ENCODE peak calls at places on chromosomes 6 and 20, in five cellular contexts. I is activated B cell treated with CpG ODN at 0.5 μM for 24 hours, M is fibroblast of lung, N is HFFc6, H is prostate gland. A is an unnamed sample.

GRCh38 chr6:156282087-156282486 is 495.1 kb upstream of the ARID1B start:
- DNase-seq in I (no peak), M (no peak), N (no peak), H (no peak), A (no peak)

GRCh38 chr6:99588618-99589289 is 17.9 kb upstream of the PRDM13 start:
- DNase-seq in I (peak; percentile 38), M (peak; percentile 65), N (peak; percentile 50), H (peak; percentile 72), A (no peak)

GRCh38 chr6:163806761-163807499 is 392.4 kb downstream of the QKI start:
- DNase-seq in I (no peak), M (peak; percentile 40), N (no peak), H (no peak), A (no peak)

GRCh38 chr6:52815167-52816092 is 11.8 kb upstream of the GSTA1 start:
- DNase-seq in I (peak; percentile 20), M (peak; percentile 61), N (peak; percentile 57), H (peak; percentile 26), A (peak; percentile 34)

GRCh38 chr20:17570347-17571152 is 675 bp downstream of the DSTN start:
- DNase-seq in I (no peak), M (peak; percentile 53), N (peak; percentile 45), H (peak; percentile 54), A (peak; percentile 48)

GRCh38 chr20:63234693-63235398 is 859 bp upstream of the BIRC7 start:
- DNase-seq in I (no peak), M (no peak), N (no peak), H (no peak), A (peak; percentile 51)

GRCh38 chr20:62359491-62360121 is 7.5 kb downstream of the LAMA5 start:
- DNase-seq in I (no peak), M (peak; percentile 72), N (no peak), H (no peak), A (no peak)

GRCh38 chr6:15061176-15061575 is 184.7 kb upstream of the JARID2 start:
- DNase-seq in I (no peak), M (no peak), N (no peak), H (no peak), A (no peak)

GRCh38 chr6:101776919-101777350 is 383.4 kb downstream of the GRIK2 start:
- DNase-seq in I (no peak), M (no peak), N (no peak), H (no peak), A (no peak)

GRCh38 chr6:121668259-121668658 is 232.8 kb downstream of the GJA1 start:
- DNase-seq in I (no peak), M (no peak), N (peak; percentile 19), H (no peak), A (no peak)

GRCh38 chr20:59777814-59778575 is 155.4 kb downstream of the SYCP2 start:
- DNase-seq in I (no peak), M (no peak), N (no peak), H (no peak), A (no peak)

GRCh38 chr6:157813757-157814455 is 9.1 kb upstream of the SNX9 start:
- DNase-seq in I (no peak), M (peak; percentile 89), N (peak; percentile 71), H (no peak), A (no peak)

GRCh38 chr6:166902211-166902755 is 54.1 kb downstream of the RNASET2 start:
- DNase-seq in I (no peak), M (no peak), N (no peak), H (no peak), A (no peak)

GRCh38 chr20:20079102-20079784 is 26.9 kb downstream of the CFAP61 start:
- DNase-seq in I (no peak), M (no peak), N (no peak), H (no peak), A (no peak)

GRCh38 chr6:79070206-79070825 is 7.7 kb downstream of the PHIP start:
- DNase-seq in I (no peak), M (peak; percentile 33), N (no peak), H (no peak), A (no peak)

GRCh38 chr6:75117701-75118100 is 88.2 kb downstream of the COL12A1 start:
- DNase-seq in I (no peak), M (peak; percentile 28), N (peak; percentile 33), H (no peak), A (no peak)

GRCh38 chr20:650281-650680 is 2.7 kb downstream of the SRXN1 start:
- DNase-seq in I (no peak), M (no peak), N (no peak), H (no peak), A (no peak)

GRCh38 chr6:116393430-116393829 is 22.7 kb downstream of the DSE start:
- DNase-seq in I (no peak), M (no peak), N (no peak), H (no peak), A (no peak)
- TF ChIP-seq CTCF in I (no peak), M (no peak), N (peak; percentile 23), H (no peak), A (no peak)

GRCh38 chr6:83518946-83519489 is 6.7 kb downstream of the PRSS35 start:
- DNase-seq in I (no peak), M (peak; percentile 53), N (peak; percentile 32), H (no peak), A (no peak)
- TF ChIP-seq CTCF in I (no peak), M (peak; percentile 45), N (peak; percentile 64), H (no peak), A (no peak)

GRCh38 chr20:57693670-57694329 is 16.0 kb downstream of the PMEPA1 start:
- DNase-seq in I (no peak), M (no peak), N (no peak), H (no peak), A (no peak)
- TF ChIP-seq CTCF in I (no peak), M (no peak), N (no peak), H (no peak), A (no peak)

DNA sequence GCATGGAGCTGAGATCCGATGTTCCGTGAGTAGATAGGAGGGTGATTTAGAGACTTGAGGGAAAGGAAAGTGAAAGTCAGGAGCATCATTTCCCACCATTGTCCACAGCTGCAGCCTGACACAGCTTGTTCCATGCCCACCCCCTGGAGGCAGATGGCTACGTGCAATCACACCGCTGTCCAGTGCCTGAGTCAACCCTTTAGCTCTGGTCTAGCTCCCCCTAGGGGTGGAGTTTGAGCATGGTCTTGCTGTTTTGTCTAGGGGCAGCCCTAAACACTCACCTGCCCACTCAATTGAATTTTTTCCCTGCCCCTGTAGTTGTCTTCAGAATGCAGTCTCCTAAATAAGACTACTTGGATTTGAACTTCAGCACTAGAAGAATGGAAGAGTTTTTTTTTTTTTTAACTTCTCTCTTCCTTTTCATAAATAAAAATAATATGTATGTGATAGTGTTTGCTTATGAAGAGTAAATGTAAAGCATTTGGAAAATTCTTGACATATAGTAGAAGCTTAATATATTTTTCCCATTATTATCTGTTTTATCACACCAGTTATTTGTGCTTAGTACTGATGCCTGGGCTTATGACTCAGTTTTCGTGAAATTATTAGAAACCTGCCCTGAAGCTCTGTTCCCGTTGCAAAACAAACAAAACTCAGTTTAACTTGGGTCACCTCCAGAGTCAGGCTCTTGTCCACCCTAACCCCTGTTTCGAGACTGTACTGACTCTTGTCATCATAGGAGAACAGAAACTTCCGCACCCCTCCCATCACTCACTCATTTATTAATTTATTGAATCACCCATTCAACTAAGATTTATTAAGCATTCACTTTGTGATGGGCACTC is 814.8 kb downstream of the MAFB start:
- DNase-seq in I (peak; percentile 23), M (peak; percentile 90), N (peak; percentile 68), H (peak; percentile 53), A (peak; percentile 42)
- TF ChIP-seq CTCF in I (no peak), M (peak; percentile 93), N (peak; percentile 91), H (peak; percentile 68), A (peak; percentile 72)

GRCh38 chr6:41427642-41428401 is 92.4 kb downstream of the NCR2 start:
- DNase-seq in I (peak; percentile 59), M (no peak), N (no peak), H (peak; percentile 61), A (peak; percentile 60)
- TF ChIP-seq CTCF in I (no peak), M (no peak), N (peak; percentile 31), H (peak; percentile 39), A (peak; percentile 40)

DNA sequence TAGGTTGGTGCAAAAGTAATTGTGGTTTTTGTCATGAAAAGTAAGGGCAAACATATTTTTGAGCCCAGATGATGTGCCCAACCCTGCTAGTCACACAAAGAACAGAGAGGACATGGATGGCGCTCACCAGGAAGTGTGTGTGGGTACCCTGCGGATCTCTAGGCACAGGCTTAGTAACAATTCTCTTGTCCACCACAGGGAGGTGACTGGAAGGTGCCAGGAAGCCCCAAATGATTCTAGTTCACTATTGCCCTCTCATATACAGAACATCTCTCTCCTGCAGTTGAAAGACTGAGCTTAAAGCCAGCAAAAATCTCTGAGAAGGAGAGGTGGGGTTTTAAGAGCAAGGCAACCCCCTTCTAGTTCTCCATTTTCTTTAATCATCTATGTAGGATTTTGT is 272.1 kb upstream of the TAB2 start:
- DNase-seq in I (no peak), M (no peak), N (no peak), H (no peak), A (no peak)
- TF ChIP-seq CTCF in I (no peak), M (no peak), N (no peak), H (no peak), A (peak; percentile 10)

A was measured in progenitor cell of endocrine pancreas.